ENCODE peak calls at places on chromosomes 3 and 15, in four cellular contexts. C is iris pigment epithelial cell, P is CMK, V is amygdala. H is an unnamed sample.

GRCh38 chr3:139119331-139120025 is 74.8 kb upstream of the PRR23C start:
- DNase-seq in C (no peak), V (no peak), P (no peak), H (no peak)

GRCh38 chr15:34239151-34239761 is 14.4 kb downstream of the EMC4 start:
- DNase-seq in V (no peak), C (peak), P (no peak), H (peak)

GRCh38 chr3:46668591-46668990 is 24.9 kb downstream of the ALS2CL start:
- DNase-seq in C (no peak), V (no peak), P (no peak), H (no peak)

GRCh38 chr15:32952062-32952461 is 234.3 kb downstream of the GREM1 start:
- DNase-seq in C (peak), P (no peak), V (no peak), H (no peak)

GRCh38 chr3:149589332-149589731 is 68.5 kb downstream of the WWTR1 start:
- DNase-seq in V (no peak), C (peak), P (no peak), H (no peak)

GRCh38 chr3:152209060-152209459 is 59.7 kb upstream of the MBNL1 start:
- DNase-seq in C (no peak), P (no peak), V (no peak), H (no peak)

GRCh38 chr3:16520636-16521579 is 7.4 kb upstream of the RFTN1 start:
- DNase-seq in P (no peak), V (no peak), C (no peak), H (no peak)

GRCh38 chr3:191238321-191238817 is 39.3 kb downstream of the OSTN start:
- DNase-seq in C (peak), P (no peak), V (no peak), H (no peak)

GRCh38 chr15:82663186-82663600 is 16.0 kb upstream of the CPEB1 start:
- DNase-seq in V (no peak), C (peak), P (peak), H (peak)

GRCh38 chr3:194277547-194278091 is 73.5 kb downstream of the CPN2 start:
- DNase-seq in P (no peak), C (peak), V (peak), H (peak)

GRCh38 chr3:177351757-177352158 is 154.5 kb upstream of the TBL1XR1 start:
- DNase-seq in C (no peak), P (no peak), V (no peak), H (no peak)

GRCh38 chr15:31390777-31391486 is 64.3 kb downstream of the KLF13 start:
- DNase-seq in P (no peak), V (no peak), C (no peak), H (no peak)

GRCh38 chr3:170724599-170724998 is 138.7 kb upstream of the SLC7A14 start:
- DNase-seq in C (peak), V (no peak), P (no peak), H (no peak)

GRCh38 chr15:60351066-60351465 is 46.7 kb downstream of the ANXA2 start:
- DNase-seq in C (no peak), P (no peak), V (no peak), H (no peak)

GRCh38 chr3:52443791-52444687 is 864 bp downstream of the SEMA3G start:
- DNase-seq in C (no peak), P (no peak), V (no peak), H (no peak)

GRCh38 chr3:125322166-125322565 is 53.0 kb downstream of the ZNF148 start:
- DNase-seq in V (no peak), P (no peak), C (peak), H (no peak)

GRCh38 chr15:34588046-34588674 is 4.7 kb upstream of the GOLGA8B start:
- DNase-seq in C (peak), P (peak), V (no peak), H (peak)

GRCh38 chr3:27986204-27986879 is 255.1 kb upstream of the CMC1 start:
- DNase-seq in C (no peak), V (no peak), P (no peak), H (no peak)

GRCh38 chr3:129576514-129577345 is 29.7 kb downstream of the PLXND1 start:
- DNase-seq in V (no peak), C (no peak), P (no peak), H (no peak)

H was measured in H54.